ENCODE peak calls at places on chromosomes 13 and 19, in eight cellular contexts. One of them, this sample, is unnamed.

GRCh38 chr13:110912651-110913051 is 2.2 kb downstream of the ANKRD10 start:
- DNase-seq in esophagus squamous epithelium: no peak
- DNase-seq in stimulated activated CD4-positive, alpha-beta T cell treated with anti-CD3 and anti-CD28 coated beads, Interleukin-1b, Interleukin-23, amount 100 ng/mL, for 4 hours: no peak
- DNase-seq in activated naive CD4-positive, alpha-beta T cell treated with anti-CD3 and anti-CD28 coated beads, Interleukin-2, amount 50 U/mL, for 72 hours: no peak
- DNase-seq in activated CD4-positive, alpha-beta memory T cell treated with anti-CD3 and anti-CD28 coated beads for 36 hours: no peak
- DNase-seq in M059J: peak
- DNase-seq in NCI-H82: peak
- DNase-seq in ureter: no peak
- DNase-seq in this sample: no peak

GRCh38 chr13:95288899-95289500 is 12.3 kb downstream of the ABCC4 start:
- DNase-seq in esophagus squamous epithelium: no peak
- DNase-seq in stimulated activated CD4-positive, alpha-beta T cell treated with anti-CD3 and anti-CD28 coated beads, Interleukin-1b, Interleukin-23, amount 100 ng/mL, for 4 hours: no peak
- DNase-seq in activated naive CD4-positive, alpha-beta T cell treated with anti-CD3 and anti-CD28 coated beads, Interleukin-2, amount 50 U/mL, for 72 hours: no peak
- DNase-seq in activated CD4-positive, alpha-beta memory T cell treated with anti-CD3 and anti-CD28 coated beads for 36 hours: no peak
- DNase-seq in M059J: no peak
- DNase-seq in NCI-H82: peak
- DNase-seq in ureter: no peak
- DNase-seq in this sample: no peak

GRCh38 chr13:82176761-82177160 is 1705.5 kb downstream of the SLITRK1 start:
- DNase-seq in esophagus squamous epithelium: no peak
- DNase-seq in stimulated activated CD4-positive, alpha-beta T cell treated with anti-CD3 and anti-CD28 coated beads, Interleukin-1b, Interleukin-23, amount 100 ng/mL, for 4 hours: no peak
- DNase-seq in activated naive CD4-positive, alpha-beta T cell treated with anti-CD3 and anti-CD28 coated beads, Interleukin-2, amount 50 U/mL, for 72 hours: no peak
- DNase-seq in activated CD4-positive, alpha-beta memory T cell treated with anti-CD3 and anti-CD28 coated beads for 36 hours: no peak
- DNase-seq in M059J: no peak
- DNase-seq in NCI-H82: no peak
- DNase-seq in ureter: no peak
- DNase-seq in this sample: no peak

GRCh38 chr13:21120191-21120590 is 56.2 kb downstream of the SKA3 start:
- DNase-seq in esophagus squamous epithelium: no peak
- DNase-seq in stimulated activated CD4-positive, alpha-beta T cell treated with anti-CD3 and anti-CD28 coated beads, Interleukin-1b, Interleukin-23, amount 100 ng/mL, for 4 hours: no peak
- DNase-seq in activated naive CD4-positive, alpha-beta T cell treated with anti-CD3 and anti-CD28 coated beads, Interleukin-2, amount 50 U/mL, for 72 hours: no peak
- DNase-seq in activated CD4-positive, alpha-beta memory T cell treated with anti-CD3 and anti-CD28 coated beads for 36 hours: no peak
- DNase-seq in M059J: no peak
- DNase-seq in NCI-H82: no peak
- DNase-seq in ureter: no peak
- DNase-seq in this sample: no peak

GRCh38 chr19:5231857-5232503 is 108.6 kb downstream of the PTPRS start:
- DNase-seq in esophagus squamous epithelium: no peak
- DNase-seq in stimulated activated CD4-positive, alpha-beta T cell treated with anti-CD3 and anti-CD28 coated beads, Interleukin-1b, Interleukin-23, amount 100 ng/mL, for 4 hours: no peak
- DNase-seq in activated naive CD4-positive, alpha-beta T cell treated with anti-CD3 and anti-CD28 coated beads, Interleukin-2, amount 50 U/mL, for 72 hours: no peak
- DNase-seq in activated CD4-positive, alpha-beta memory T cell treated with anti-CD3 and anti-CD28 coated beads for 36 hours: no peak
- DNase-seq in M059J: no peak
- DNase-seq in NCI-H82: no peak
- DNase-seq in ureter: no peak
- DNase-seq in this sample: no peak

GRCh38 chr13:23510979-23511735 is 59.1 kb upstream of the TNFRSF19 start:
- DNase-seq in esophagus squamous epithelium: no peak
- DNase-seq in stimulated activated CD4-positive, alpha-beta T cell treated with anti-CD3 and anti-CD28 coated beads, Interleukin-1b, Interleukin-23, amount 100 ng/mL, for 4 hours: no peak
- DNase-seq in activated naive CD4-positive, alpha-beta T cell treated with anti-CD3 and anti-CD28 coated beads, Interleukin-2, amount 50 U/mL, for 72 hours: no peak
- DNase-seq in activated CD4-positive, alpha-beta memory T cell treated with anti-CD3 and anti-CD28 coated beads for 36 hours: no peak
- DNase-seq in M059J: peak
- DNase-seq in NCI-H82: peak
- DNase-seq in ureter: no peak
- DNase-seq in this sample: no peak

GRCh38 chr13:36919833-36920611 is at the start of gene SMAD9:
- DNase-seq in esophagus squamous epithelium: no peak
- DNase-seq in stimulated activated CD4-positive, alpha-beta T cell treated with anti-CD3 and anti-CD28 coated beads, Interleukin-1b, Interleukin-23, amount 100 ng/mL, for 4 hours: peak
- DNase-seq in activated naive CD4-positive, alpha-beta T cell treated with anti-CD3 and anti-CD28 coated beads, Interleukin-2, amount 50 U/mL, for 72 hours: no peak
- DNase-seq in activated CD4-positive, alpha-beta memory T cell treated with anti-CD3 and anti-CD28 coated beads for 36 hours: peak
- DNase-seq in M059J: peak
- DNase-seq in NCI-H82: peak
- DNase-seq in ureter: peak
- DNase-seq in this sample: no peak

GRCh38 chr19:8399681-8400188 is 9.6 kb downstream of the RAB11B start:
- DNase-seq in esophagus squamous epithelium: no peak
- DNase-seq in stimulated activated CD4-positive, alpha-beta T cell treated with anti-CD3 and anti-CD28 coated beads, Interleukin-1b, Interleukin-23, amount 100 ng/mL, for 4 hours: no peak
- DNase-seq in activated naive CD4-positive, alpha-beta T cell treated with anti-CD3 and anti-CD28 coated beads, Interleukin-2, amount 50 U/mL, for 72 hours: no peak
- DNase-seq in activated CD4-positive, alpha-beta memory T cell treated with anti-CD3 and anti-CD28 coated beads for 36 hours: no peak
- DNase-seq in M059J: no peak
- DNase-seq in NCI-H82: no peak
- DNase-seq in ureter: no peak
- DNase-seq in this sample: no peak

GRCh38 chr19:17790059-17790780 is 4.7 kb upstream of the B3GNT3 start:
- DNase-seq in esophagus squamous epithelium: no peak
- DNase-seq in stimulated activated CD4-positive, alpha-beta T cell treated with anti-CD3 and anti-CD28 coated beads, Interleukin-1b, Interleukin-23, amount 100 ng/mL, for 4 hours: no peak
- DNase-seq in activated naive CD4-positive, alpha-beta T cell treated with anti-CD3 and anti-CD28 coated beads, Interleukin-2, amount 50 U/mL, for 72 hours: no peak
- DNase-seq in activated CD4-positive, alpha-beta memory T cell treated with anti-CD3 and anti-CD28 coated beads for 36 hours: no peak
- DNase-seq in M059J: peak
- DNase-seq in NCI-H82: no peak
- DNase-seq in ureter: no peak
- DNase-seq in this sample: no peak

GRCh38 chr19:7868326-7868670 is 5.9 kb downstream of the PRR36 start:
- DNase-seq in esophagus squamous epithelium: no peak
- DNase-seq in stimulated activated CD4-positive, alpha-beta T cell treated with anti-CD3 and anti-CD28 coated beads, Interleukin-1b, Interleukin-23, amount 100 ng/mL, for 4 hours: no peak
- DNase-seq in activated naive CD4-positive, alpha-beta T cell treated with anti-CD3 and anti-CD28 coated beads, Interleukin-2, amount 50 U/mL, for 72 hours: no peak
- DNase-seq in activated CD4-positive, alpha-beta memory T cell treated with anti-CD3 and anti-CD28 coated beads for 36 hours: peak
- DNase-seq in M059J: no peak
- DNase-seq in NCI-H82: peak
- DNase-seq in ureter: peak
- DNase-seq in this sample: no peak

GRCh38 chr13:42047561-42048322 is 706 bp upstream of the DGKH start:
- DNase-seq in esophagus squamous epithelium: no peak
- DNase-seq in stimulated activated CD4-positive, alpha-beta T cell treated with anti-CD3 and anti-CD28 coated beads, Interleukin-1b, Interleukin-23, amount 100 ng/mL, for 4 hours: no peak
- DNase-seq in activated naive CD4-positive, alpha-beta T cell treated with anti-CD3 and anti-CD28 coated beads, Interleukin-2, amount 50 U/mL, for 72 hours: peak
- DNase-seq in activated CD4-positive, alpha-beta memory T cell treated with anti-CD3 and anti-CD28 coated beads for 36 hours: peak
- DNase-seq in M059J: peak
- DNase-seq in NCI-H82: peak
- DNase-seq in ureter: peak
- DNase-seq in this sample: no peak

GRCh38 chr19:27754700-27755099 is 1458.3 kb downstream of the UQCRFS1 start:
- DNase-seq in esophagus squamous epithelium: no peak
- DNase-seq in stimulated activated CD4-positive, alpha-beta T cell treated with anti-CD3 and anti-CD28 coated beads, Interleukin-1b, Interleukin-23, amount 100 ng/mL, for 4 hours: no peak
- DNase-seq in activated naive CD4-positive, alpha-beta T cell treated with anti-CD3 and anti-CD28 coated beads, Interleukin-2, amount 50 U/mL, for 72 hours: no peak
- DNase-seq in activated CD4-positive, alpha-beta memory T cell treated with anti-CD3 and anti-CD28 coated beads for 36 hours: no peak
- DNase-seq in M059J: no peak
- DNase-seq in NCI-H82: no peak
- DNase-seq in ureter: no peak
- DNase-seq in this sample: no peak

GRCh38 chr19:3508771-3509535 is 2.8 kb downstream of the FZR1 start:
- DNase-seq in esophagus squamous epithelium: no peak
- DNase-seq in stimulated activated CD4-positive, alpha-beta T cell treated with anti-CD3 and anti-CD28 coated beads, Interleukin-1b, Interleukin-23, amount 100 ng/mL, for 4 hours: no peak
- DNase-seq in activated naive CD4-positive, alpha-beta T cell treated with anti-CD3 and anti-CD28 coated beads, Interleukin-2, amount 50 U/mL, for 72 hours: no peak
- DNase-seq in activated CD4-positive, alpha-beta memory T cell treated with anti-CD3 and anti-CD28 coated beads for 36 hours: peak
- DNase-seq in M059J: peak
- DNase-seq in NCI-H82: no peak
- DNase-seq in ureter: no peak
- DNase-seq in this sample: no peak

GRCh38 chr19:2986951-2987491 is 9.7 kb downstream of the TLE6 start:
- DNase-seq in esophagus squamous epithelium: no peak
- DNase-seq in stimulated activated CD4-positive, alpha-beta T cell treated with anti-CD3 and anti-CD28 coated beads, Interleukin-1b, Interleukin-23, amount 100 ng/mL, for 4 hours: no peak
- DNase-seq in activated naive CD4-positive, alpha-beta T cell treated with anti-CD3 and anti-CD28 coated beads, Interleukin-2, amount 50 U/mL, for 72 hours: no peak
- DNase-seq in activated CD4-positive, alpha-beta memory T cell treated with anti-CD3 and anti-CD28 coated beads for 36 hours: no peak
- DNase-seq in M059J: no peak
- DNase-seq in NCI-H82: peak
- DNase-seq in ureter: no peak
- DNase-seq in this sample: no peak

GRCh38 chr19:16473875-16474397 is 2.2 kb upstream of the EPS15L1 start:
- DNase-seq in esophagus squamous epithelium: no peak
- DNase-seq in stimulated activated CD4-positive, alpha-beta T cell treated with anti-CD3 and anti-CD28 coated beads, Interleukin-1b, Interleukin-23, amount 100 ng/mL, for 4 hours: no peak
- DNase-seq in activated naive CD4-positive, alpha-beta T cell treated with anti-CD3 and anti-CD28 coated beads, Interleukin-2, amount 50 U/mL, for 72 hours: no peak
- DNase-seq in activated CD4-positive, alpha-beta memory T cell treated with anti-CD3 and anti-CD28 coated beads for 36 hours: no peak
- DNase-seq in M059J: no peak
- DNase-seq in NCI-H82: no peak
- DNase-seq in ureter: no peak
- DNase-seq in this sample: no peak

GRCh38 chr13:36251528-36251927 is 37.2 kb upstream of the SOHLH2 start:
- DNase-seq in esophagus squamous epithelium: no peak
- DNase-seq in stimulated activated CD4-positive, alpha-beta T cell treated with anti-CD3 and anti-CD28 coated beads, Interleukin-1b, Interleukin-23, amount 100 ng/mL, for 4 hours: no peak
- DNase-seq in activated naive CD4-positive, alpha-beta T cell treated with anti-CD3 and anti-CD28 coated beads, Interleukin-2, amount 50 U/mL, for 72 hours: no peak
- DNase-seq in activated CD4-positive, alpha-beta memory T cell treated with anti-CD3 and anti-CD28 coated beads for 36 hours: no peak
- DNase-seq in M059J: peak
- DNase-seq in NCI-H82: no peak
- DNase-seq in ureter: no peak
- DNase-seq in this sample: no peak

GRCh38 chr19:15323496-15324235 is 8.7 kb downstream of the BRD4 start:
- DNase-seq in esophagus squamous epithelium: no peak
- DNase-seq in stimulated activated CD4-positive, alpha-beta T cell treated with anti-CD3 and anti-CD28 coated beads, Interleukin-1b, Interleukin-23, amount 100 ng/mL, for 4 hours: no peak
- DNase-seq in activated naive CD4-positive, alpha-beta T cell treated with anti-CD3 and anti-CD28 coated beads, Interleukin-2, amount 50 U/mL, for 72 hours: no peak
- DNase-seq in activated CD4-positive, alpha-beta memory T cell treated with anti-CD3 and anti-CD28 coated beads for 36 hours: peak
- DNase-seq in M059J: peak
- DNase-seq in NCI-H82: no peak
- DNase-seq in ureter: peak
- DNase-seq in this sample: no peak

GRCh38 chr13:37476874-37477273 is 121.7 kb downstream of the POSTN start:
- DNase-seq in esophagus squamous epithelium: no peak
- DNase-seq in stimulated activated CD4-positive, alpha-beta T cell treated with anti-CD3 and anti-CD28 coated beads, Interleukin-1b, Interleukin-23, amount 100 ng/mL, for 4 hours: no peak
- DNase-seq in activated naive CD4-positive, alpha-beta T cell treated with anti-CD3 and anti-CD28 coated beads, Interleukin-2, amount 50 U/mL, for 72 hours: no peak
- DNase-seq in activated CD4-positive, alpha-beta memory T cell treated with anti-CD3 and anti-CD28 coated beads for 36 hours: no peak
- DNase-seq in M059J: peak
- DNase-seq in NCI-H82: peak
- DNase-seq in ureter: no peak
- DNase-seq in this sample: no peak

GRCh38 chr13:49539313-49539712 is 43.6 kb downstream of the PHF11 start:
- DNase-seq in esophagus squamous epithelium: no peak
- DNase-seq in stimulated activated CD4-positive, alpha-beta T cell treated with anti-CD3 and anti-CD28 coated beads, Interleukin-1b, Interleukin-23, amount 100 ng/mL, for 4 hours: no peak
- DNase-seq in activated naive CD4-positive, alpha-beta T cell treated with anti-CD3 and anti-CD28 coated beads, Interleukin-2, amount 50 U/mL, for 72 hours: no peak
- DNase-seq in activated CD4-positive, alpha-beta memory T cell treated with anti-CD3 and anti-CD28 coated beads for 36 hours: no peak
- DNase-seq in M059J: no peak
- DNase-seq in NCI-H82: peak
- DNase-seq in ureter: no peak
- DNase-seq in this sample: no peak

GRCh38 chr19:21482863-21483276 is 22.5 kb upstream of the ZNF429 start:
- DNase-seq in esophagus squamous epithelium: no peak
- DNase-seq in stimulated activated CD4-positive, alpha-beta T cell treated with anti-CD3 and anti-CD28 coated beads, Interleukin-1b, Interleukin-23, amount 100 ng/mL, for 4 hours: peak
- DNase-seq in activated naive CD4-positive, alpha-beta T cell treated with anti-CD3 and anti-CD28 coated beads, Interleukin-2, amount 50 U/mL, for 72 hours: peak
- DNase-seq in activated CD4-positive, alpha-beta memory T cell treated with anti-CD3 and anti-CD28 coated beads for 36 hours: peak
- DNase-seq in M059J: no peak
- DNase-seq in NCI-H82: peak
- DNase-seq in ureter: peak
- DNase-seq in this sample: no peak

GRCh38 chr13:30864352-30865130 is 41.5 kb upstream of the MEDAG start:
- DNase-seq in esophagus squamous epithelium: no peak
- DNase-seq in stimulated activated CD4-positive, alpha-beta T cell treated with anti-CD3 and anti-CD28 coated beads, Interleukin-1b, Interleukin-23, amount 100 ng/mL, for 4 hours: no peak
- DNase-seq in activated naive CD4-positive, alpha-beta T cell treated with anti-CD3 and anti-CD28 coated beads, Interleukin-2, amount 50 U/mL, for 72 hours: no peak
- DNase-seq in activated CD4-positive, alpha-beta memory T cell treated with anti-CD3 and anti-CD28 coated beads for 36 hours: no peak
- DNase-seq in M059J: peak
- DNase-seq in NCI-H82: peak
- DNase-seq in ureter: no peak
- DNase-seq in this sample: peak

GRCh38 chr13:108919036-108919907 is 289.9 kb downstream of the MYO16 start:
- DNase-seq in esophagus squamous epithelium: no peak
- DNase-seq in stimulated activated CD4-positive, alpha-beta T cell treated with anti-CD3 and anti-CD28 coated beads, Interleukin-1b, Interleukin-23, amount 100 ng/mL, for 4 hours: no peak
- DNase-seq in activated naive CD4-positive, alpha-beta T cell treated with anti-CD3 and anti-CD28 coated beads, Interleukin-2, amount 50 U/mL, for 72 hours: no peak
- DNase-seq in activated CD4-positive, alpha-beta memory T cell treated with anti-CD3 and anti-CD28 coated beads for 36 hours: no peak
- DNase-seq in M059J: peak
- DNase-seq in NCI-H82: no peak
- DNase-seq in ureter: no peak
- DNase-seq in this sample: no peak

GRCh38 chr13:92224052-92224821 is 825.8 kb downstream of the GPC5 start:
- DNase-seq in esophagus squamous epithelium: no peak
- DNase-seq in stimulated activated CD4-positive, alpha-beta T cell treated with anti-CD3 and anti-CD28 coated beads, Interleukin-1b, Interleukin-23, amount 100 ng/mL, for 4 hours: no peak
- DNase-seq in activated naive CD4-positive, alpha-beta T cell treated with anti-CD3 and anti-CD28 coated beads, Interleukin-2, amount 50 U/mL, for 72 hours: no peak
- DNase-seq in activated CD4-positive, alpha-beta memory T cell treated with anti-CD3 and anti-CD28 coated beads for 36 hours: no peak
- DNase-seq in M059J: peak
- DNase-seq in NCI-H82: no peak
- DNase-seq in ureter: no peak
- DNase-seq in this sample: no peak

GRCh38 chr13:99417821-99418662 is 83.2 kb upstream of the TM9SF2 start:
- DNase-seq in esophagus squamous epithelium: no peak
- DNase-seq in stimulated activated CD4-positive, alpha-beta T cell treated with anti-CD3 and anti-CD28 coated beads, Interleukin-1b, Interleukin-23, amount 100 ng/mL, for 4 hours: no peak
- DNase-seq in activated naive CD4-positive, alpha-beta T cell treated with anti-CD3 and anti-CD28 coated beads, Interleukin-2, amount 50 U/mL, for 72 hours: peak
- DNase-seq in activated CD4-positive, alpha-beta memory T cell treated with anti-CD3 and anti-CD28 coated beads for 36 hours: peak
- DNase-seq in M059J: no peak
- DNase-seq in NCI-H82: no peak
- DNase-seq in ureter: no peak
- DNase-seq in this sample: no peak

GRCh38 chr13:27466513-27466912 is 16.1 kb upstream of the MTIF3 start:
- DNase-seq in esophagus squamous epithelium: no peak
- DNase-seq in stimulated activated CD4-positive, alpha-beta T cell treated with anti-CD3 and anti-CD28 coated beads, Interleukin-1b, Interleukin-23, amount 100 ng/mL, for 4 hours: no peak
- DNase-seq in activated naive CD4-positive, alpha-beta T cell treated with anti-CD3 and anti-CD28 coated beads, Interleukin-2, amount 50 U/mL, for 72 hours: no peak
- DNase-seq in activated CD4-positive, alpha-beta memory T cell treated with anti-CD3 and anti-CD28 coated beads for 36 hours: no peak
- DNase-seq in M059J: peak
- DNase-seq in NCI-H82: no peak
- DNase-seq in ureter: no peak
- DNase-seq in this sample: no peak

GRCh38 chr13:110006304-110006703 is 219.9 kb upstream of the IRS2 start:
- DNase-seq in esophagus squamous epithelium: no peak
- DNase-seq in stimulated activated CD4-positive, alpha-beta T cell treated with anti-CD3 and anti-CD28 coated beads, Interleukin-1b, Interleukin-23, amount 100 ng/mL, for 4 hours: no peak
- DNase-seq in activated naive CD4-positive, alpha-beta T cell treated with anti-CD3 and anti-CD28 coated beads, Interleukin-2, amount 50 U/mL, for 72 hours: no peak
- DNase-seq in activated CD4-positive, alpha-beta memory T cell treated with anti-CD3 and anti-CD28 coated beads for 36 hours: no peak
- DNase-seq in M059J: peak
- DNase-seq in NCI-H82: no peak
- DNase-seq in ureter: no peak
- DNase-seq in this sample: no peak

GRCh38 chr13:20666948-20667347 is 36.6 kb upstream of the IL17D start:
- DNase-seq in esophagus squamous epithelium: no peak
- DNase-seq in stimulated activated CD4-positive, alpha-beta T cell treated with anti-CD3 and anti-CD28 coated beads, Interleukin-1b, Interleukin-23, amount 100 ng/mL, for 4 hours: no peak
- DNase-seq in activated naive CD4-positive, alpha-beta T cell treated with anti-CD3 and anti-CD28 coated beads, Interleukin-2, amount 50 U/mL, for 72 hours: no peak
- DNase-seq in activated CD4-positive, alpha-beta memory T cell treated with anti-CD3 and anti-CD28 coated beads for 36 hours: no peak
- DNase-seq in M059J: no peak
- DNase-seq in NCI-H82: no peak
- DNase-seq in ureter: no peak
- DNase-seq in this sample: no peak

GRCh38 chr19:3983936-3984583 is 1.2 kb downstream of the EEF2 start:
- DNase-seq in esophagus squamous epithelium: no peak
- DNase-seq in stimulated activated CD4-positive, alpha-beta T cell treated with anti-CD3 and anti-CD28 coated beads, Interleukin-1b, Interleukin-23, amount 100 ng/mL, for 4 hours: no peak
- DNase-seq in activated naive CD4-positive, alpha-beta T cell treated with anti-CD3 and anti-CD28 coated beads, Interleukin-2, amount 50 U/mL, for 72 hours: no peak
- DNase-seq in activated CD4-positive, alpha-beta memory T cell treated with anti-CD3 and anti-CD28 coated beads for 36 hours: peak
- DNase-seq in M059J: no peak
- DNase-seq in NCI-H82: no peak
- DNase-seq in ureter: peak
- DNase-seq in this sample: no peak

GRCh38 chr19:411723-412355 is 2.9 kb upstream of the C2CD4C start:
- DNase-seq in esophagus squamous epithelium: no peak
- DNase-seq in stimulated activated CD4-positive, alpha-beta T cell treated with anti-CD3 and anti-CD28 coated beads, Interleukin-1b, Interleukin-23, amount 100 ng/mL, for 4 hours: no peak
- DNase-seq in activated naive CD4-positive, alpha-beta T cell treated with anti-CD3 and anti-CD28 coated beads, Interleukin-2, amount 50 U/mL, for 72 hours: no peak
- DNase-seq in activated CD4-positive, alpha-beta memory T cell treated with anti-CD3 and anti-CD28 coated beads for 36 hours: no peak
- DNase-seq in M059J: no peak
- DNase-seq in NCI-H82: no peak
- DNase-seq in ureter: no peak
- DNase-seq in this sample: no peak

GRCh38 chr19:38786572-38787265 is 2.3 kb upstream of the LGALS7B start:
- DNase-seq in esophagus squamous epithelium: no peak
- DNase-seq in stimulated activated CD4-positive, alpha-beta T cell treated with anti-CD3 and anti-CD28 coated beads, Interleukin-1b, Interleukin-23, amount 100 ng/mL, for 4 hours: no peak
- DNase-seq in activated naive CD4-positive, alpha-beta T cell treated with anti-CD3 and anti-CD28 coated beads, Interleukin-2, amount 50 U/mL, for 72 hours: no peak
- DNase-seq in activated CD4-positive, alpha-beta memory T cell treated with anti-CD3 and anti-CD28 coated beads for 36 hours: no peak
- DNase-seq in M059J: no peak
- DNase-seq in NCI-H82: no peak
- DNase-seq in ureter: no peak
- DNase-seq in this sample: no peak

GRCh38 chr19:17326595-17326966 is 8.1 kb downstream of the ANO8 start:
- DNase-seq in esophagus squamous epithelium: no peak
- DNase-seq in stimulated activated CD4-positive, alpha-beta T cell treated with anti-CD3 and anti-CD28 coated beads, Interleukin-1b, Interleukin-23, amount 100 ng/mL, for 4 hours: no peak
- DNase-seq in activated naive CD4-positive, alpha-beta T cell treated with anti-CD3 and anti-CD28 coated beads, Interleukin-2, amount 50 U/mL, for 72 hours: no peak
- DNase-seq in activated CD4-positive, alpha-beta memory T cell treated with anti-CD3 and anti-CD28 coated beads for 36 hours: no peak
- DNase-seq in M059J: no peak
- DNase-seq in NCI-H82: no peak
- DNase-seq in ureter: no peak
- DNase-seq in this sample: no peak

GRCh38 chr13:97141564-97142005 is 80.5 kb upstream of the MBNL2 start:
- DNase-seq in esophagus squamous epithelium: peak
- DNase-seq in stimulated activated CD4-positive, alpha-beta T cell treated with anti-CD3 and anti-CD28 coated beads, Interleukin-1b, Interleukin-23, amount 100 ng/mL, for 4 hours: no peak
- DNase-seq in activated naive CD4-positive, alpha-beta T cell treated with anti-CD3 and anti-CD28 coated beads, Interleukin-2, amount 50 U/mL, for 72 hours: no peak
- DNase-seq in activated CD4-positive, alpha-beta memory T cell treated with anti-CD3 and anti-CD28 coated beads for 36 hours: peak
- DNase-seq in M059J: peak
- DNase-seq in NCI-H82: peak
- DNase-seq in ureter: peak
- DNase-seq in this sample: peak